ENCODE peak calls at places on chromosomes 5 and 9, in four cellular contexts. N is mesendoderm, Z is GOT3, E is foreskin fibroblast. I is an unnamed sample.

GRCh38 chr9:99873943-99874584 is 32.4 kb upstream of the STX17 start:
- DNase-seq in N (no peak), Z (no peak), E (peak; percentile 34), I (no peak)

GRCh38 chr9:3794005-3794404 is 268.2 kb upstream of the RFX3 start:
- DNase-seq in N (peak; percentile 36), Z (no peak), E (peak; percentile 43), I (no peak)

GRCh38 chr9:128921881-128922763 is 1.3 kb downstream of the PHYHD1 start:
- DNase-seq in N (peak; percentile 92), Z (no peak), E (peak; percentile 87), I (peak; percentile 80)

GRCh38 chr9:89138463-89139390 is 39.9 kb downstream of the SHC3 start:
- DNase-seq in N (no peak), Z (no peak), E (peak; percentile 71), I (no peak)

GRCh38 chr5:55691265-55692105 is 20.6 kb downstream of the SLC38A9 start:
- DNase-seq in N (peak; percentile 57), Z (no peak), E (peak; percentile 62), I (peak; percentile 17)

GRCh38 chr5:137504916-137505315 is 5.8 kb upstream of the SPOCK1 start:
- DNase-seq in N (no peak), Z (no peak), E (no peak), I (no peak)

GRCh38 chr9:115107701-115108100 is 10.3 kb downstream of the TNC start:
- DNase-seq in N (no peak), Z (no peak), E (peak; percentile 28), I (no peak)

GRCh38 chr9:34254141-34254913 is 74.7 kb downstream of the KIF24 start:
- DNase-seq in N (no peak), Z (no peak), E (peak; percentile 95), I (no peak)

GRCh38 chr5:157994906-157995519 is 136.1 kb upstream of the CLINT1 start:
- DNase-seq in N (peak; percentile 89), Z (peak; percentile 37), E (peak; percentile 61), I (peak; percentile 82)

GRCh38 chr5:32501623-32502022 is 57.1 kb upstream of the ZFR start:
- DNase-seq in N (peak; percentile 19), Z (no peak), E (peak; percentile 29), I (no peak)

GRCh38 chr9:77291714-77292113 is 114.4 kb downstream of the VPS13A start:
- DNase-seq in N (peak; percentile 86), Z (no peak), E (peak; percentile 61), I (peak; percentile 58)